ENCODE peak calls at places on chromosomes 6 and 20, in four cellular contexts. Y is brain microvascular endothelial cell, Z is ascending aorta, C is skeletal muscle cell. K is an unnamed sample.

GRCh38 chr20:19806806-19807691 is 49.0 kb downstream of the RIN2 start:
- DNase-seq in Y (no peak), Z (no peak), C (no peak), K (peak; percentile 73)

GRCh38 chr6:160755168-160755567 is 53.1 kb downstream of the PLG start:
- DNase-seq in Z (no peak), Y (no peak), C (no peak), K (no peak)

GRCh38 chr20:3222635-3223600 is 13.6 kb downstream of the ITPA start:
- DNase-seq in Z (no peak), Y (no peak), C (no peak), K (no peak)

GRCh38 chr6:142867988-142868818 is 76.8 kb downstream of the HIVEP2 start:
- DNase-seq in Y (no peak), Z (no peak), C (no peak), K (no peak)

GRCh38 chr6:129575378-129576118 is 134.4 kb downstream of the ARHGAP18 start:
- DNase-seq in Y (peak; percentile 65), Z (no peak), C (no peak), K (peak; percentile 76)

GRCh38 chr20:49344975-49345374 is 67.1 kb upstream of the ZNFX1 start:
- DNase-seq in Y (peak; percentile 93), C (peak; percentile 70), Z (peak; percentile 84), K (peak; percentile 96)

GRCh38 chr6:26543953-26544352 is 5.8 kb downstream of the HMGN4 start:
- DNase-seq in Z (no peak), C (no peak), Y (peak; percentile 24), K (no peak)

GRCh38 chr6:17768881-17769280 is 62.2 kb upstream of the NUP153 start:
- DNase-seq in Y (no peak), Z (no peak), C (no peak), K (no peak)

GRCh38 chr20:2307136-2307535 is 11.3 kb downstream of the TGM3 start:
- DNase-seq in C (no peak), Z (no peak), Y (no peak), K (no peak)

GRCh38 chr6:5188646-5189045 is 72.1 kb downstream of the LYRM4 start:
- DNase-seq in C (no peak), Y (no peak), Z (no peak), K (no peak)

GRCh38 chr6:33746651-33747100 is at the start of gene IP6K3:
- DNase-seq in Z (no peak), C (no peak), Y (no peak), K (no peak)

GRCh38 chr20:8389381-8390368 is 257.6 kb downstream of the PLCB1 start:
- DNase-seq in Z (no peak), Y (no peak), C (no peak), K (peak; percentile 69)

GRCh38 chr20:881051-881820 is 34.9 kb downstream of the ANGPT4 start:
- DNase-seq in Y (peak; percentile 33), Z (no peak), C (no peak), K (peak; percentile 23)

GRCh38 chr6:142355481-142356174 is 53.8 kb downstream of the ADGRG6 start:
- DNase-seq in Y (no peak), C (no peak), Z (no peak), K (no peak)

GRCh38 chr6:113352029-113352801 is 504.9 kb upstream of the MARCKS start:
- DNase-seq in C (peak; percentile 37), Z (no peak), Y (peak; percentile 78), K (peak; percentile 81)

GRCh38 chr20:42530855-42531674 is 658.6 kb downstream of the PTPRT start:
- DNase-seq in C (no peak), Z (no peak), Y (no peak), K (no peak)

GRCh38 chr20:49394264-49394663 is 88.2 kb downstream of the KCNB1 start:
- DNase-seq in Y (peak; percentile 12), C (no peak), Z (no peak), K (no peak)

GRCh38 chr20:50083034-50083433 is 29.9 kb downstream of the UBE2V1 start:
- DNase-seq in Z (peak; percentile 59), Y (no peak), C (no peak), K (no peak)

GRCh38 chr20:21901470-21902275 is 196.2 kb downstream of the PAX1 start:
- DNase-seq in Z (peak; percentile 75), Y (no peak), C (no peak), K (no peak)

GRCh38 chr6:80637312-80637711 is 530.8 kb downstream of the BCKDHB start:
- DNase-seq in C (peak; percentile 56), Y (peak; percentile 22), Z (no peak), K (peak; percentile 45)

GRCh38 chr6:44661221-44661609 is 273.7 kb downstream of the CDC5L start:
- DNase-seq in C (no peak), Y (no peak), Z (no peak), K (peak; percentile 48)

GRCh38 chr6:15608406-15608805 is 54.4 kb downstream of the DTNBP1 start:
- DNase-seq in C (peak; percentile 78), Z (no peak), Y (peak; percentile 67), K (peak; percentile 83)

GRCh38 chr6:63802606-63803206 is 167.1 kb downstream of the PHF3 start:
- DNase-seq in Y (peak; percentile 39), C (no peak), Z (no peak), K (no peak)

GRCh38 chr6:12842126-12842525 is 125.6 kb downstream of the PHACTR1 start:
- DNase-seq in Y (no peak), C (no peak), Z (no peak), K (no peak)

GRCh38 chr20:14223806-14224205 is 113.6 kb downstream of the FLRT3 start:
- DNase-seq in C (no peak), Y (no peak), Z (no peak), K (no peak)

GRCh38 chr6:107666084-107666981 is 157.8 kb downstream of the SCML4 start:
- DNase-seq in Z (no peak), C (no peak), Y (peak; percentile 72), K (no peak)

GRCh38 chr20:22582960-22583772 is 1.2 kb downstream of the FOXA2 start:
- DNase-seq in Z (no peak), Y (no peak), C (no peak), K (no peak)

GRCh38 chr6:41636803-41637178 is 1.5 kb upstream of the MDFI start:
- DNase-seq in Z (no peak), Y (no peak), C (no peak), K (no peak)

GRCh38 chr6:110116258-110116657 is 63.2 kb downstream of the WASF1 start:
- DNase-seq in Y (no peak), Z (no peak), C (no peak), K (no peak)

GRCh38 chr20:389220-389619 is 8.7 kb downstream of the TRIB3 start:
- DNase-seq in Z (no peak), Y (no peak), C (no peak), K (no peak)

GRCh38 chr6:24504642-24505586 is 10.1 kb downstream of the ALDH5A1 start:
- DNase-seq in Y (no peak), C (no peak), Z (no peak), K (no peak)

GRCh38 chr6:46996860-46997641 is 45.1 kb downstream of the ADGRF1 start:
- DNase-seq in Z (no peak), C (no peak), Y (no peak), K (no peak)

GRCh38 chr6:162684961-162685360 is 42.6 kb downstream of the PRKN start:
- DNase-seq in C (peak; percentile 8), Z (no peak), Y (no peak), K (no peak)

GRCh38 chr6:157287923-157288322 is 35.4 kb downstream of the TMEM242 start:
- DNase-seq in Z (no peak), Y (no peak), C (no peak), K (no peak)

GRCh38 chr20:57660510-57661199 is 40.4 kb upstream of the ZBP1 start:
- DNase-seq in C (no peak), Z (peak; percentile 48), Y (no peak), K (no peak)

GRCh38 chr6:45566882-45567281 is 189.1 kb upstream of the SUPT3H start:
- DNase-seq in Y (no peak), C (no peak), Z (no peak), K (peak; percentile 47)

GRCh38 chr20:37356387-37356786 is 10.4 kb downstream of the SRC start:
- DNase-seq in C (no peak), Y (no peak), Z (peak; percentile 93), K (peak; percentile 64)

GRCh38 chr6:54754406-54754805 is 92.2 kb upstream of the FAM83B start:
- DNase-seq in Y (no peak), C (no peak), Z (no peak), K (no peak)

GRCh38 chr6:167917755-167918154 is 79.7 kb upstream of the KIF25 start:
- DNase-seq in Y (no peak), Z (no peak), C (no peak), K (no peak)

DNA sequence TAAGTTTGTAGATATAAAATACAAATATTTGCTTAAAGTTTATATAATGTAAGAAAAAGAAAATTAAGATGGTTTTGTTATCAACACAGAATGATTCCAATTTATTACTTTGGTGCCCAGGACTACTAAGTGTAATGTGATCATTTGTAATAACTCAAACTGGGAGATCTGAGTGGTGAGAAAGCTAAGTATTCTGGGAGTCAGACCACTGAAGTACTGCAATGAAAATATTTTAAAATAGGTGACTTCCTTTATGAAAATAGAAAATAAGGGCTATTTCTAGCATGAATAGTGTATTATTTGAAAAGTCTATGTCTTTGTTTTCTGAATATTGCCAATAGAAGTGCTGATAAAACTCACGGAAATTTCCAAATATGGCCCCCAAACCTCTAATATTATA is 305.6 kb upstream of the MAN1A1 start:
- DNase-seq in Z (no peak), Y (no peak), C (no peak), K (no peak)
- H3K4me3 ChIP-seq in Z (no peak overlapping the region), Y (no peak overlapping the region), C (no peak overlapping the region), K (no peak overlapping the region)

GRCh38 chr6:83511901-83512681 is at the start of gene PRSS35:
- DNase-seq in Z (peak; percentile 78), Y (peak; percentile 38), C (no peak), K (peak; percentile 77)
- H3K4me3 ChIP-seq in Z (peak within 1 kb of the TSS; percentile 66), Y (peak within 1 kb of the TSS; percentile 54), C (peak within 1 kb of the TSS; percentile 52), K (peak within 1 kb of the TSS; percentile 46)

GRCh38 chr6:36196880-36197548 is 470 bp downstream of the BRPF3 start:
- DNase-seq in C (peak; percentile 83), Z (peak; percentile 98), Y (peak; percentile 97), K (peak; percentile 94)
- H3K4me3 ChIP-seq in C (peak overlapping the region; percentile 66), Z (peak overlapping the region; percentile 86), Y (peak overlapping the region; percentile 75), K (peak overlapping the region; percentile 79)

DNA sequence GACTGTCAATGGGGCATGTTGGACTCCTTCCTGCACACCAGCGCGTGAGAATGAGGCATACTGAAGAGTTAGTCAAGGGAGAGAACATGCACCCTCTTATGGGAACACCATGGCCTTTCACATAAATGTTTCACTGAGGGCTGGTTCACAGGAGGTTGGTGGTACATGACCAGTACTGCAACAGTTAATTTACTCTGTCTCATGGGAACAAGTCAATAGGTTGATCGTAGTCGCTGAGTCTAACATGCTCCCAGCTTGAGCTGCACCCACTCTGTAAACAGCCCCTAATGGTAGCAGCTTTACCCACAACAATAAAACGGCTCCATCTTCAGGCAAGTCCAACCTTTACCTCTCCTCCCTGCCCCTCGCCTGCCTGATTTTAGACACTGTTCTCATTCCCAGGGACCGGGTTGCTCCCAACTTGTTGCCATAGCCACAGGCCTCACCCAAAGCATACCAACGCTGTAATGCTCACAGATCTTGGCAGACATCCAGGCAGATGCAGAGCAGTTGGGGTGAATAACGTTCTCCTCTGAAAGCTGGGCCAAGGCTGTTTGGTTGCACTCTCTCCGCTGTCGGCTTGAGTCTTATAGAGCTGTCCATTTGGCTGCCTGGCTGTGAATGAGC is 111.3 kb downstream of the LY86 start:
- DNase-seq in Y (peak; percentile 90), Z (peak; percentile 80), C (peak; percentile 88), K (peak; percentile 89)
- H3K4me3 ChIP-seq in Y (no peak overlapping the region), Z (no peak overlapping the region), C (no peak overlapping the region), K (no peak overlapping the region)